ENCODE peak calls at places on chromosomes 11 and 22, in five cellular contexts. One of them, this sample, is unnamed. For H3K4me1, the result is how much of the 10 kb centered on the place peaks cover.

GRCh38 chr11:67405688-67406339 is 1.9 kb downstream of the TBC1D10C start:
- DNase-seq in HepG2: no peak
- DNase-seq in fibroblast of lung: no peak
- DNase-seq in IMR-90: no peak
- DNase-seq in PC-3: no peak
- DNase-seq in this sample: no peak

GRCh38 chr11:399731-400211 is 5.8 kb downstream of the PKP3 start:
- DNase-seq in HepG2: no peak
- DNase-seq in fibroblast of lung: no peak
- DNase-seq in IMR-90: no peak
- DNase-seq in PC-3: no peak
- DNase-seq in this sample: no peak

GRCh38 chr22:19291580-19292261 is at the start of gene CLTCL1:
- DNase-seq in HepG2: peak
- DNase-seq in fibroblast of lung: peak
- DNase-seq in IMR-90: peak
- DNase-seq in PC-3: peak
- DNase-seq in this sample: peak

GRCh38 chr11:3949132-3949531 is 93.7 kb downstream of the STIM1 start:
- DNase-seq in HepG2: no peak
- DNase-seq in fibroblast of lung: no peak
- DNase-seq in IMR-90: no peak
- DNase-seq in PC-3: no peak
- DNase-seq in this sample: no peak

GRCh38 chr11:47305734-47306483 is 36.0 kb downstream of the MADD start:
- DNase-seq in HepG2: no peak
- DNase-seq in fibroblast of lung: no peak
- DNase-seq in IMR-90: no peak
- DNase-seq in PC-3: no peak
- DNase-seq in this sample: no peak

GRCh38 chr11:75841739-75842138 is 26.7 kb downstream of the UVRAG start:
- DNase-seq in HepG2: no peak
- DNase-seq in fibroblast of lung: no peak
- DNase-seq in IMR-90: no peak
- DNase-seq in PC-3: no peak
- DNase-seq in this sample: no peak

GRCh38 chr11:76025068-76025467 is 181.2 kb downstream of the WNT11 start:
- DNase-seq in HepG2: no peak
- DNase-seq in fibroblast of lung: peak
- DNase-seq in IMR-90: peak
- DNase-seq in PC-3: no peak
- DNase-seq in this sample: no peak

GRCh38 chr11:107859459-107860239 is 1.1 kb upstream of the SLC35F2 start:
- DNase-seq in HepG2: no peak
- DNase-seq in fibroblast of lung: no peak
- DNase-seq in IMR-90: no peak
- DNase-seq in PC-3: peak
- DNase-seq in this sample: peak

GRCh38 chr11:48019230-48019584 is 38.8 kb downstream of the PTPRJ start:
- DNase-seq in HepG2: no peak
- DNase-seq in fibroblast of lung: no peak
- DNase-seq in IMR-90: no peak
- DNase-seq in PC-3: no peak
- DNase-seq in this sample: peak

DNA sequence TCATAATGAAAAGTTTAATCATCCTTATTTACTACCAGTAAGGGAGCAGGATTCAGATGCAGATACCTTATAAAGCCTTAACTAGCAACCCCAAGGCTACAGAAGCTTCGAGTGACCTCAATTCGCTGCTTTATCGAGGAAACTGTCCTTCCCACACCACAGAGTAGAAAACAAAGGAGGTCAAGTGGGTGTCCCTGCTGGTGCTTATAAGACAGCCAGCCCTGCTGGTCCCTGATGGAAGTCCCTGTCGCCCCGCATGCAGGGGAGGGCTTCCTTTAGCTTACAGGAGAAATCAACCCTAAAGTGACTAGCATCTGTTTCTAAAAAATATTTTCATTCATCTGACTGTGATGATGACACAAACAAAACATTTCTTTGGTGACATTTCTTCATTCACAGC is 7.3 kb downstream of the MN1 start:
- DNase-seq in HepG2: no peak
- DNase-seq in fibroblast of lung: no peak
- DNase-seq in IMR-90: no peak
- DNase-seq in PC-3: no peak
- DNase-seq in this sample: peak
- H3K9ac ChIP-seq in HepG2: no peak
- H3K9ac ChIP-seq in fibroblast of lung: no peak
- H3K9ac ChIP-seq in IMR-90: no peak
- H3K9ac ChIP-seq in PC-3: no peak
- H3K9ac ChIP-seq in this sample: no peak

GRCh38 chr11:13999704-14000103 is 37.2 kb downstream of the SPON1 start:
- DNase-seq in HepG2: no peak
- DNase-seq in fibroblast of lung: no peak
- DNase-seq in IMR-90: no peak
- DNase-seq in PC-3: peak
- DNase-seq in this sample: no peak

GRCh38 chr11:14001597-14001996 is 39.1 kb downstream of the SPON1 start:
- DNase-seq in HepG2: no peak
- DNase-seq in fibroblast of lung: no peak
- DNase-seq in IMR-90: no peak
- DNase-seq in PC-3: no peak
- DNase-seq in this sample: no peak

GRCh38 chr11:13993096-13993760 is 30.7 kb downstream of the SPON1 start:
- DNase-seq in HepG2: no peak
- DNase-seq in fibroblast of lung: no peak
- DNase-seq in IMR-90: no peak
- DNase-seq in PC-3: no peak
- DNase-seq in this sample: no peak

GRCh38 chr11:13997881-13998280 is 35.4 kb downstream of the SPON1 start:
- DNase-seq in HepG2: no peak
- DNase-seq in fibroblast of lung: no peak
- DNase-seq in IMR-90: no peak
- DNase-seq in PC-3: peak
- DNase-seq in this sample: no peak
- H3K4me1 ChIP-seq in HepG2: under half
- H3K4me1 ChIP-seq in fibroblast of lung: under half
- H3K4me1 ChIP-seq in IMR-90: under half
- H3K4me1 ChIP-seq in PC-3: under half
- H3K4me1 ChIP-seq in this sample: under half

GRCh38 chr22:41909290-41910049 is 5.4 kb downstream of the SHISA8 start:
- DNase-seq in HepG2: no peak
- DNase-seq in fibroblast of lung: no peak
- DNase-seq in IMR-90: no peak
- DNase-seq in PC-3: no peak
- DNase-seq in this sample: peak
- H3K4me3 ChIP-seq in HepG2: no peak
- H3K4me3 ChIP-seq in fibroblast of lung: no peak
- H3K4me3 ChIP-seq in IMR-90: no peak
- H3K4me3 ChIP-seq in PC-3: no peak
- H3K4me3 ChIP-seq in this sample: no peak

DNA sequence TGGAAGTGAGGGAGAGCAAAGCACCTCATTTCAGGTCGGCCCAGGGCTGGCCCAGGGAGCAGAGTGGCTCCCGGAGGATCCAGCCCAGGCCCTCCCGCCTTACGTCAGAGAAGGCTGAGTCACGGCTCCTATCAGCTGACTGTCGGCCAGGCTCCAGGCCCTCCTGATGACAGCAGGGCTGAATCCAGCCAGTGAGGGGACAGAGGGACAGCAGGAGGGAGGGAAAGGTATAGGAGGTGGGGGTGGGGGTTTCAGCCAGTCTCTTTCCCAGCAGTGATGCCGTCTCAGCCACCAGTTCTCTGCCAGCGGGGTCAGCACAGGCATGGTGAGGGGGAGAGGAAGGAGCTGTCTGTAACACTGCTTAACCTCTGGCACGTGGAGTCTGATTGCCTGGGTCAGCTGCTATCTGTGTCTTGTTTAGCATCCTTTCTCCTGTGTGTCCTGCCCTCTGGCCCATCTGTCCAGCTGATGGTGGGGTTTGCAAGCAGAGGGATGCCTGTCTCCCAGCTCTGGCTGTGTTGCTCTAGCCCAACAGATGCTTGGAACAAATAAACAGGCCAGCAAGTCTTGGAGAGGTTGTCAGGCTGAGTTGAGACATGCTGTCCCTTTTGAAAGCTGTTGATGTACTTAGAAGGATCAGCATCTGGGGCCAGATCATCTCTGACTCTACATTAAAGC is 74.0 kb downstream of the ADAMTS15 start:
- DNase-seq in HepG2: peak
- DNase-seq in fibroblast of lung: peak
- DNase-seq in IMR-90: peak
- DNase-seq in PC-3: peak
- DNase-seq in this sample: peak
- H3K9ac ChIP-seq in HepG2: no peak
- H3K9ac ChIP-seq in fibroblast of lung: peak
- H3K9ac ChIP-seq in IMR-90: peak
- H3K9ac ChIP-seq in PC-3: peak
- H3K9ac ChIP-seq in this sample: no peak